ENCODE peak calls at places on chromosome 15, in five cellular contexts. O is heart left ventricle, N is A549, A is hepatocyte, H is endodermal cell. S is an unnamed sample.

GRCh38 chr15:41561104-41561776 is 2.2 kb downstream of the TYRO3 start:
- DNase-seq in O (no peak), N (no peak), A (no peak), H (no peak), S (no peak)

GRCh38 chr15:63263519-63263918 is 13.9 kb upstream of the APH1B start:
- DNase-seq in O (no peak), N (no peak), A (peak; percentile 30), H (peak; percentile 59), S (no peak)

GRCh38 chr15:77493324-77493907 is 72.7 kb downstream of the HMG20A start:
- DNase-seq in O (no peak), N (no peak), A (no peak), H (no peak), S (peak; percentile 40)

GRCh38 chr15:31128919-31129768 is 27.6 kb upstream of the TRPM1 start:
- DNase-seq in O (peak; percentile 74), N (peak; percentile 62), A (peak; percentile 79), H (peak; percentile 92), S (peak; percentile 59)

GRCh38 chr15:86139828-86140227 is 60.2 kb downstream of the AGBL1 start:
- DNase-seq in O (no peak), N (peak; percentile 18), A (no peak), H (peak; percentile 89), S (no peak)

GRCh38 chr15:26628879-26629529 is 143.9 kb downstream of the GABRB3 start:
- DNase-seq in O (peak; percentile 62), N (peak; percentile 97), A (peak; percentile 56), H (peak; percentile 88), S (peak; percentile 45)

GRCh38 chr15:40850576-40851112 is 6.8 kb downstream of the SPINT1 start:
- DNase-seq in O (no peak), N (no peak), A (peak; percentile 34), H (no peak), S (no peak)

GRCh38 chr15:28875461-28875965 is 10.3 kb upstream of the APBA2 start:
- DNase-seq in O (no peak), N (no peak), A (no peak), H (peak; percentile 67), S (no peak)

GRCh38 chr15:43463542-43463941 is 29.4 kb downstream of the TP53BP1 start:
- DNase-seq in O (no peak), N (no peak), A (no peak), H (no peak), S (peak; percentile 13)

GRCh38 chr15:85764649-85765277 is 30.0 kb downstream of the KLHL25 start:
- DNase-seq in O (no peak), N (no peak), A (no peak), H (no peak), S (peak; percentile 72)

GRCh38 chr15:49045691-49046112 is 544 bp downstream of the SECISBP2L start:
- DNase-seq in O (no peak), N (peak; percentile 12), A (peak; percentile 32), H (no peak), S (peak; percentile 44)

GRCh38 chr15:49044761-49045571 is 1.3 kb downstream of the SECISBP2L start:
- DNase-seq in O (no peak), N (no peak), A (no peak), H (no peak), S (peak; percentile 14)

GRCh38 chr15:49042165-49042564 is 4.1 kb downstream of the SECISBP2L start:
- DNase-seq in O (no peak), N (no peak), A (no peak), H (no peak), S (no peak)

GRCh38 chr15:49046113-49046883 is at the start of gene SECISBP2L:
- DNase-seq in O (peak; percentile 96), N (peak; percentile 93), A (peak; percentile 96), H (peak; percentile 99), S (peak; percentile 93)

DNA sequence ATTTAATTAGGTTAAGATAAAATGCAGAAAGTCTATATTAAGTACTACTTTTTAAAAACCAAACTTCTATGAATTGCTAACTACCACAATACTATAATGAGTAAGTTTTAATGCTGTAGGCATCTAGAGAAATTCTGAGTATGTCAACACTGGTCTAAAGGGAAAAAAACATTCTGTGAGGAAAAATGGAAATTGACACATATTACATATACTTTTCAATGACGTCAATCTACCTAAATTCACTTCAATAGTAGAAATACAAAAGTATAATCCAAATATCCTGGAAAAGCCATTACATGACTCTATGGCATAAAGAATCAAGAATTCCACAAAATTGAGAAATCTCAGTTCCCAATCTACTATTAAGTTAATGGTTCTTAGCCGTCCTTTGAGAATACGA is 2.2 kb downstream of the SECISBP2L start:
- DNase-seq in O (no peak), N (no peak), A (no peak), H (no peak), S (peak; percentile 2)
- H3K4me3 ChIP-seq in O (peak overlapping the region; percentile 99), N (no peak overlapping the region), A (no peak overlapping the region), H (peak overlapping the region; percentile 92), S (no peak overlapping the region)

GRCh38 chr15:62242999-62243398 is 77.9 kb upstream of the C2CD4B start:
- DNase-seq in O (no peak), N (no peak), A (no peak), H (no peak), S (no peak)

GRCh38 chr15:62240697-62241096 is 75.6 kb upstream of the C2CD4B start:
- DNase-seq in O (no peak), N (no peak), A (no peak), H (no peak), S (no peak)

GRCh38 chr15:62248277-62248974 is 83.3 kb upstream of the C2CD4B start:
- DNase-seq in O (no peak), N (no peak), A (peak; percentile 34), H (no peak), S (no peak)

GRCh38 chr15:62241135-62241770 is 76.2 kb upstream of the C2CD4B start:
- DNase-seq in O (no peak), N (peak; percentile 60), A (peak; percentile 24), H (peak; percentile 91), S (peak; percentile 7)

GRCh38 chr15:62244762-62245161 is 79.7 kb upstream of the C2CD4B start:
- DNase-seq in O (no peak), N (no peak), A (no peak), H (peak; percentile 71), S (no peak)
- TF ChIP-seq CTCF in O (no peak), N (no peak), A (no peak), H (peak; percentile 66), S (no peak)

GRCh38 chr15:65922621-65923020 is 53.3 kb downstream of the RAB11A start:
- DNase-seq in O (no peak), N (no peak), A (no peak), H (no peak), S (no peak)
- H3K4me3 ChIP-seq in O (no peak overlapping the region), N (no peak overlapping the region), A (no peak overlapping the region), H (no peak overlapping the region), S (no peak overlapping the region)

DNA sequence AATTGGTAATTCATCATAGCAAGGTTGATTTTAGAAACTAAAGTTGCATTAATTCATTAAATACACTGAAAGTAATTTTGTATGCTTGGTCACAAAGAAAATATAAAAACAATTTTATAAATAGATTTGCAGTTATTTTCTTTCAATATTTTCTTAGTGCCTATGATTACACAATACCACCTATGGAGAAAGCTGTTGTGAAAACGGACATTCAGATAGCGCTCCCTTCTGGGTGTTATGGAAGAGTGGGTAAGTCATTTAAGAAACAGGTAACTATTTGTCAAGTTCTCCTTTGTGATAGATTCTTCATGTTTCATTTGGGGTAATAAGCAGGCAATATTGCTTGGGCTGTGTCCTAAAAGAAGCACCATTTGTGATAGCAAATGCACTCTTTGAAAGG is 3.0 kb downstream of the DUT start:
- DNase-seq in O (no peak), N (no peak), A (no peak), H (no peak), S (no peak)
- TF ChIP-seq CTCF in O (no peak), N (no peak), A (no peak), H (peak; percentile 51), S (no peak)